ENCODE peak calls at places on chromosomes 3 and 15, in seven cellular contexts. One of them, this sample, is unnamed.

GRCh38 chr15:54273928-54274327 is 295.7 kb downstream of the UNC13C start:
- DNase-seq in WTC11: peak; percentile 38
- DNase-seq in OCI-LY7: peak; percentile 1
- DNase-seq in activated CD8-positive, alpha-beta T cell treated with anti-CD3 and anti-CD28 coated beads for 36 hours: peak; percentile 7
- DNase-seq in A549: no peak
- DNase-seq in cardiac muscle cell: no peak
- DNase-seq in heart left ventricle: no peak
- DNase-seq in this sample: no peak

GRCh38 chr3:138974467-138974866 is 27.4 kb downstream of the FOXL2NB start:
- DNase-seq in WTC11: no peak
- DNase-seq in OCI-LY7: no peak
- DNase-seq in activated CD8-positive, alpha-beta T cell treated with anti-CD3 and anti-CD28 coated beads for 36 hours: no peak
- DNase-seq in A549: no peak
- DNase-seq in cardiac muscle cell: peak; percentile 57
- DNase-seq in heart left ventricle: no peak
- DNase-seq in this sample: no peak

GRCh38 chr3:124322309-124322880 is 330.5 kb upstream of the ROPN1 start:
- DNase-seq in WTC11: no peak
- DNase-seq in OCI-LY7: no peak
- DNase-seq in activated CD8-positive, alpha-beta T cell treated with anti-CD3 and anti-CD28 coated beads for 36 hours: no peak
- DNase-seq in A549: no peak
- DNase-seq in cardiac muscle cell: no peak
- DNase-seq in heart left ventricle: no peak
- DNase-seq in this sample: no peak

GRCh38 chr3:32340039-32340438 is 51.6 kb upstream of the CMTM7 start:
- DNase-seq in WTC11: peak; percentile 21
- DNase-seq in OCI-LY7: peak; percentile 64
- DNase-seq in activated CD8-positive, alpha-beta T cell treated with anti-CD3 and anti-CD28 coated beads for 36 hours: peak; percentile 23
- DNase-seq in A549: peak; percentile 63
- DNase-seq in cardiac muscle cell: peak; percentile 74
- DNase-seq in heart left ventricle: no peak
- DNase-seq in this sample: no peak

GRCh38 chr3:193945126-193945525 is 190.8 kb upstream of the HES1 start:
- DNase-seq in WTC11: no peak
- DNase-seq in OCI-LY7: no peak
- DNase-seq in activated CD8-positive, alpha-beta T cell treated with anti-CD3 and anti-CD28 coated beads for 36 hours: no peak
- DNase-seq in A549: no peak
- DNase-seq in cardiac muscle cell: peak; percentile 21
- DNase-seq in heart left ventricle: no peak
- DNase-seq in this sample: no peak

GRCh38 chr15:34838282-34838681 is 42.9 kb upstream of the ACTC1 start:
- DNase-seq in WTC11: no peak
- DNase-seq in OCI-LY7: no peak
- DNase-seq in activated CD8-positive, alpha-beta T cell treated with anti-CD3 and anti-CD28 coated beads for 36 hours: no peak
- DNase-seq in A549: no peak
- DNase-seq in cardiac muscle cell: no peak
- DNase-seq in heart left ventricle: no peak
- DNase-seq in this sample: no peak

GRCh38 chr3:50287262-50287661 is 5.0 kb downstream of the IFRD2 start:
- DNase-seq in WTC11: no peak
- DNase-seq in OCI-LY7: no peak
- DNase-seq in activated CD8-positive, alpha-beta T cell treated with anti-CD3 and anti-CD28 coated beads for 36 hours: no peak
- DNase-seq in A549: no peak
- DNase-seq in cardiac muscle cell: no peak
- DNase-seq in heart left ventricle: peak; percentile 85
- DNase-seq in this sample: peak; percentile 63

GRCh38 chr3:130442284-130442683 is 74.7 kb upstream of the COL6A6 start:
- DNase-seq in WTC11: peak; percentile 9
- DNase-seq in OCI-LY7: no peak
- DNase-seq in activated CD8-positive, alpha-beta T cell treated with anti-CD3 and anti-CD28 coated beads for 36 hours: no peak
- DNase-seq in A549: no peak
- DNase-seq in cardiac muscle cell: no peak
- DNase-seq in heart left ventricle: no peak
- DNase-seq in this sample: no peak

GRCh38 chr15:70505971-70506887 is 257.1 kb downstream of the UACA start:
- DNase-seq in WTC11: peak; percentile 21
- DNase-seq in OCI-LY7: no peak
- DNase-seq in activated CD8-positive, alpha-beta T cell treated with anti-CD3 and anti-CD28 coated beads for 36 hours: no peak
- DNase-seq in A549: no peak
- DNase-seq in cardiac muscle cell: no peak
- DNase-seq in heart left ventricle: no peak
- DNase-seq in this sample: no peak
- TF ChIP-seq CTCF in WTC11: no peak
- TF ChIP-seq CTCF in OCI-LY7: no peak
- TF ChIP-seq CTCF in activated CD8-positive, alpha-beta T cell treated with anti-CD3 and anti-CD28 coated beads for 36 hours: no peak
- TF ChIP-seq CTCF in A549: no peak
- TF ChIP-seq CTCF in cardiac muscle cell: no peak
- TF ChIP-seq CTCF in heart left ventricle: no peak
- TF ChIP-seq CTCF in this sample: no peak

GRCh38 chr15:69979269-69979668 is 118.4 kb downstream of the TLE3 start:
- DNase-seq in WTC11: peak; percentile 21
- DNase-seq in OCI-LY7: peak; percentile 80
- DNase-seq in activated CD8-positive, alpha-beta T cell treated with anti-CD3 and anti-CD28 coated beads for 36 hours: peak; percentile 26
- DNase-seq in A549: peak; percentile 64
- DNase-seq in cardiac muscle cell: no peak
- DNase-seq in heart left ventricle: no peak
- DNase-seq in this sample: no peak

GRCh38 chr15:69982037-69982436 is 115.7 kb downstream of the TLE3 start:
- DNase-seq in WTC11: no peak
- DNase-seq in OCI-LY7: no peak
- DNase-seq in activated CD8-positive, alpha-beta T cell treated with anti-CD3 and anti-CD28 coated beads for 36 hours: no peak
- DNase-seq in A549: no peak
- DNase-seq in cardiac muscle cell: no peak
- DNase-seq in heart left ventricle: no peak
- DNase-seq in this sample: no peak

GRCh38 chr15:69979783-69980182 is 117.9 kb downstream of the TLE3 start:
- DNase-seq in WTC11: no peak
- DNase-seq in OCI-LY7: peak; percentile 99
- DNase-seq in activated CD8-positive, alpha-beta T cell treated with anti-CD3 and anti-CD28 coated beads for 36 hours: no peak
- DNase-seq in A549: no peak
- DNase-seq in cardiac muscle cell: no peak
- DNase-seq in heart left ventricle: no peak
- DNase-seq in this sample: no peak

GRCh38 chr15:69978603-69979002 is 119.1 kb downstream of the TLE3 start:
- DNase-seq in WTC11: no peak
- DNase-seq in OCI-LY7: no peak
- DNase-seq in activated CD8-positive, alpha-beta T cell treated with anti-CD3 and anti-CD28 coated beads for 36 hours: no peak
- DNase-seq in A549: no peak
- DNase-seq in cardiac muscle cell: no peak
- DNase-seq in heart left ventricle: no peak
- DNase-seq in this sample: no peak

DNA sequence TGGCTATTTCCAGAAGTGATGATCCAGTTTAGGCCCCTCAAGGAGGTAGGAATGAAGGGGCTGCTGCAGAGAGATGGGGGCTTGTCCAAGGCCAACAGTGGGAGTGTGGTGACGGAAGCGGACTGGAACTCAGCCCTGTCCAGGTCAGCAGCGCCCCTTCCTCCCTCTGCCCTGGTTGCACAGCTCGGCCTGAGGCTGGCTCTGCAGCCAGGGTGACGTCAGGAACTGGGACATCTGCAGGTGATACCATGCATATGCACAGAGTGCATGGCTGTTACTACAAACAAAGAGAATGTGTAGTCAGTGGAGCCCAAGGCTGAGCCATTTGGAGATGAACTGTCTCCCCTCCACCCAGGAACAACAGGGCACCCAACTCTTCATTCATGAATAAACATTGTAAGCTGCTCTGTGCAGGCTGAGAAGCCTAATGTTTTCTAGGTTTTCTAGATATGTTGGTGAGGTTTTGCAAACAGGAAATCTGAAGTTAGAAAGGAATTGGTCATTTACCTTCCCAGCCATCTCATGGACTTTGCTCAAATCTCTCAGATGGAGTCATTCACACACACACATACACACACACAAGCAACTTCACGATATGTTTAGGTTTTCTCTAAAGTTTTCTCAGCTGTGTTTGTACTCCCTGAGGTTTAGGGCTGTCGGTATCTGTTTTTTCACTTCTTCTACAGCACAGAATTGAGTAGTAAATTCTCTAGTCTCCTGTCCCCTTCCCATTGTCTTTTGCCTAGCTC is 117.2 kb downstream of the TLE3 start:
- DNase-seq in WTC11: no peak
- DNase-seq in OCI-LY7: peak; percentile 82
- DNase-seq in activated CD8-positive, alpha-beta T cell treated with anti-CD3 and anti-CD28 coated beads for 36 hours: no peak
- DNase-seq in A549: no peak
- DNase-seq in cardiac muscle cell: no peak
- DNase-seq in heart left ventricle: no peak
- DNase-seq in this sample: no peak
- TF ChIP-seq CTCF in WTC11: no peak
- TF ChIP-seq CTCF in OCI-LY7: peak; percentile 69
- TF ChIP-seq CTCF in activated CD8-positive, alpha-beta T cell treated with anti-CD3 and anti-CD28 coated beads for 36 hours: no peak
- TF ChIP-seq CTCF in A549: no peak
- TF ChIP-seq CTCF in cardiac muscle cell: no peak
- TF ChIP-seq CTCF in heart left ventricle: no peak
- TF ChIP-seq CTCF in this sample: no peak

DNA sequence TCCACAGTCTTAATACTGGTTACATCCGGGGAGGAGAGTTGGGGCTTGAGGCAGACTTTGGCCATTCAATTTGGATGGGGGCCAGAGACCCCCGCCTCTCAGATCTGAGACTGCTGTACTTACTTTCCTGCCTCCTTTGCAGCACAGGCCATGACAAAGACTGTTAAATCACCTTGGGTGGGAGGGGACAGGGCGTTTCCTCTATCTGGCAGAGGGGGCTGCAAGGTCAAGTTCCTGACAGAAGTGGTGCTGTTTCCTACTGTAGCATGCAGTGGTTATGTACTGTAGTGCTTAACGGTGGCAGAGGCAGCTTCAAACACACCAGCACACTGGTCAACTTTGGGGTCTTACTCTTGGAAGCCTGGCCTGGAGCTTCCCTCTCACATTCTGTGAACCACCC is 261.2 kb upstream of the LRRFIP2 start:
- DNase-seq in WTC11: peak; percentile 34
- DNase-seq in OCI-LY7: no peak
- DNase-seq in activated CD8-positive, alpha-beta T cell treated with anti-CD3 and anti-CD28 coated beads for 36 hours: no peak
- DNase-seq in A549: no peak
- DNase-seq in cardiac muscle cell: no peak
- DNase-seq in heart left ventricle: no peak
- DNase-seq in this sample: no peak
- TF ChIP-seq CTCF in WTC11: no peak
- TF ChIP-seq CTCF in OCI-LY7: no peak
- TF ChIP-seq CTCF in activated CD8-positive, alpha-beta T cell treated with anti-CD3 and anti-CD28 coated beads for 36 hours: no peak
- TF ChIP-seq CTCF in A549: no peak
- TF ChIP-seq CTCF in cardiac muscle cell: no peak
- TF ChIP-seq CTCF in heart left ventricle: no peak
- TF ChIP-seq CTCF in this sample: no peak

DNA sequence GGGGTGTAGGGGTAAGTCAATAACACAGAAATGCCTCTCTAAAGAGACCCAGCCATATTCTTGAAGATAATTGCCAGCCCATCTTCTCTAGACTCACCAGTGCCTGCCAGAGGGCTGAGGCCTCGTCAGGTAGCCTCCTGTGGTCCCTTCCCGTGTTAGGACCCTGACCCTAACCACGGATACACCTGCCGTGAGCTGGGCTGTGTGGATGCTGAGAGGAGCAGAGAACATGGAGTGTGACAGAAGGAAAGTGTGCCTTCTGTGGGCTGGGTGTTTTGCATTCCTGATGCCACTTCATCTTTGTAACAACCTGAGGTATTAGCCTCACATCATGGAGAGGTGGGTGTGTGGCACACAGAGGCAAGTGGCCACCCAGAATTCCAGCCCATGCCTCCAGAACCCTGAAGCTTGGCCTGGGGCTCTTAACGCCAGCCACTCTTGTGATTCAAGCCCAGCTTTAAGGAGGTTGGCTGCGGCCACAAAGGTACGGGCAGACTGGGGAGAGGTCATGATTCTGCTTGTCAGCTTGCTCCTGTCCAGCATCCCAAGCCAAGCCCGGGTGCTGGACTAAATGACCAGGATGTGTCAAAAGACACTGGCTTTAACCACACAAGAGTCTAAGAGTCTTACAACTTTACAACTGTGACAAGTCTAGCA is 21.1 kb upstream of the ABTB1 start:
- DNase-seq in WTC11: no peak
- DNase-seq in OCI-LY7: no peak
- DNase-seq in activated CD8-positive, alpha-beta T cell treated with anti-CD3 and anti-CD28 coated beads for 36 hours: no peak
- DNase-seq in A549: no peak
- DNase-seq in cardiac muscle cell: no peak
- DNase-seq in heart left ventricle: no peak
- DNase-seq in this sample: no peak
- TF ChIP-seq CTCF in WTC11: no peak
- TF ChIP-seq CTCF in OCI-LY7: no peak
- TF ChIP-seq CTCF in activated CD8-positive, alpha-beta T cell treated with anti-CD3 and anti-CD28 coated beads for 36 hours: no peak
- TF ChIP-seq CTCF in A549: no peak
- TF ChIP-seq CTCF in cardiac muscle cell: no peak
- TF ChIP-seq CTCF in heart left ventricle: no peak
- TF ChIP-seq CTCF in this sample: no peak

GRCh38 chr3:140145501-140145900 is 210.5 kb downstream of the CLSTN2 start:
- DNase-seq in WTC11: no peak
- DNase-seq in OCI-LY7: no peak
- DNase-seq in activated CD8-positive, alpha-beta T cell treated with anti-CD3 and anti-CD28 coated beads for 36 hours: no peak
- DNase-seq in A549: no peak
- DNase-seq in cardiac muscle cell: no peak
- DNase-seq in heart left ventricle: no peak
- DNase-seq in this sample: no peak
- TF ChIP-seq CTCF in WTC11: no peak
- TF ChIP-seq CTCF in OCI-LY7: no peak
- TF ChIP-seq CTCF in activated CD8-positive, alpha-beta T cell treated with anti-CD3 and anti-CD28 coated beads for 36 hours: no peak
- TF ChIP-seq CTCF in A549: no peak
- TF ChIP-seq CTCF in cardiac muscle cell: no peak
- TF ChIP-seq CTCF in heart left ventricle: no peak
- TF ChIP-seq CTCF in this sample: no peak

GRCh38 chr15:61049003-61049402 is 180.1 kb downstream of the RORA start:
- DNase-seq in WTC11: no peak
- DNase-seq in OCI-LY7: no peak
- DNase-seq in activated CD8-positive, alpha-beta T cell treated with anti-CD3 and anti-CD28 coated beads for 36 hours: no peak
- DNase-seq in A549: no peak
- DNase-seq in cardiac muscle cell: no peak
- DNase-seq in heart left ventricle: no peak
- DNase-seq in this sample: no peak

GRCh38 chr15:61053401-61053800 is 175.7 kb downstream of the RORA start:
- DNase-seq in WTC11: no peak
- DNase-seq in OCI-LY7: no peak
- DNase-seq in activated CD8-positive, alpha-beta T cell treated with anti-CD3 and anti-CD28 coated beads for 36 hours: no peak
- DNase-seq in A549: no peak
- DNase-seq in cardiac muscle cell: no peak
- DNase-seq in heart left ventricle: no peak
- DNase-seq in this sample: no peak

GRCh38 chr15:61050844-61051569 is 178.1 kb downstream of the RORA start:
- DNase-seq in WTC11: no peak
- DNase-seq in OCI-LY7: no peak
- DNase-seq in activated CD8-positive, alpha-beta T cell treated with anti-CD3 and anti-CD28 coated beads for 36 hours: no peak
- DNase-seq in A549: no peak
- DNase-seq in cardiac muscle cell: no peak
- DNase-seq in heart left ventricle: no peak
- DNase-seq in this sample: no peak

GRCh38 chr15:61049934-61050333 is 179.2 kb downstream of the RORA start:
- DNase-seq in WTC11: no peak
- DNase-seq in OCI-LY7: no peak
- DNase-seq in activated CD8-positive, alpha-beta T cell treated with anti-CD3 and anti-CD28 coated beads for 36 hours: no peak
- DNase-seq in A549: no peak
- DNase-seq in cardiac muscle cell: peak; percentile 41
- DNase-seq in heart left ventricle: no peak
- DNase-seq in this sample: no peak

GRCh38 chr15:61051570-61052031 is 177.5 kb downstream of the RORA start:
- DNase-seq in WTC11: peak; percentile 37
- DNase-seq in OCI-LY7: peak; percentile 1
- DNase-seq in activated CD8-positive, alpha-beta T cell treated with anti-CD3 and anti-CD28 coated beads for 36 hours: no peak
- DNase-seq in A549: peak; percentile 15
- DNase-seq in cardiac muscle cell: peak; percentile 71
- DNase-seq in heart left ventricle: peak; percentile 43
- DNase-seq in this sample: peak; percentile 39
- TF ChIP-seq CTCF in WTC11: no peak
- TF ChIP-seq CTCF in OCI-LY7: peak; percentile 29
- TF ChIP-seq CTCF in activated CD8-positive, alpha-beta T cell treated with anti-CD3 and anti-CD28 coated beads for 36 hours: no peak
- TF ChIP-seq CTCF in A549: peak; percentile 29
- TF ChIP-seq CTCF in cardiac muscle cell: peak; percentile 74
- TF ChIP-seq CTCF in heart left ventricle: peak; percentile 66
- TF ChIP-seq CTCF in this sample: peak; percentile 83